ENCODE peak calls at places on chromosomes 4 and X, in five cellular contexts. S is HepG2, C is K562, B is A549, Q is GM12878. R is an unnamed sample.

GRCh38 chr4:37822220-37822619 is 4.3 kb upstream of the PGM2 start:
- DNase-seq in S (no peak), C (no peak), B (no peak), Q (no peak), R (no peak)

GRCh38 chr4:122224348-122224747 is 72.2 kb downstream of the BLTP1 start:
- DNase-seq in S (no peak), C (peak; percentile 31), B (peak; percentile 14), Q (no peak), R (peak; percentile 17)

GRCh38 chrX:14916017-14916674 is 42.9 kb downstream of the MOSPD2 start:
- DNase-seq in S (no peak), C (no peak), B (no peak), Q (no peak), R (peak; percentile 17)

GRCh38 chrX:21798677-21799219 is 40.7 kb upstream of the MBTPS2 start:
- DNase-seq in S (peak; percentile 66), C (no peak), B (peak; percentile 20), Q (no peak), R (no peak)

GRCh38 chrX:113384628-113385027 is 544.0 kb upstream of the AMOT start:
- DNase-seq in S (no peak), C (no peak), B (no peak), Q (no peak), R (peak; percentile 83)

GRCh38 chr4:137363496-137363895 is 168.8 kb downstream of the PCDH18 start:
- DNase-seq in S (no peak), C (no peak), B (no peak), Q (no peak), R (no peak)

GRCh38 chrX:19072372-19072771 is 49.9 kb downstream of the ADGRG2 start:
- DNase-seq in S (peak; percentile 34), C (no peak), B (peak; percentile 40), Q (no peak), R (no peak)

GRCh38 chrX:10922158-10922557 is 189.0 kb upstream of the HCCS start:
- DNase-seq in S (peak; percentile 1), C (no peak), B (peak; percentile 39), Q (no peak), R (peak; percentile 84)

GRCh38 chrX:103608305-103608963 is 671 bp downstream of the TCEAL3 start:
- DNase-seq in S (no peak), C (no peak), B (no peak), Q (no peak), R (no peak)

GRCh38 chrX:122238801-122239200 is 945.3 kb upstream of the GRIA3 start:
- DNase-seq in S (no peak), C (no peak), B (no peak), Q (no peak), R (no peak)

GRCh38 chr4:168384437-168385141 is 66.0 kb upstream of the DDX60 start:
- DNase-seq in S (no peak), C (peak; percentile 42), B (no peak), Q (no peak), R (peak; percentile 96)

GRCh38 chr4:106021737-106022410 is 126.6 kb downstream of the NPNT start:
- DNase-seq in S (no peak), C (peak; percentile 6), B (no peak), Q (no peak), R (no peak)

GRCh38 chrX:110218591-110218990 is 99.3 kb downstream of the AMMECR1 start:
- DNase-seq in S (no peak), C (no peak), B (peak; percentile 20), Q (no peak), R (no peak)

GRCh38 chrX:54208531-54208930 is 25.5 kb upstream of the FAM120C start:
- DNase-seq in S (no peak), C (no peak), B (no peak), Q (no peak), R (no peak)

GRCh38 chr4:126661194-126661593 is 971.6 kb upstream of the INTU start:
- DNase-seq in S (no peak), C (peak; percentile 27), B (no peak), Q (no peak), R (no peak)

GRCh38 chr4:122458625-122459024 is 2.1 kb upstream of the IL2 start:
- DNase-seq in S (no peak), C (peak; percentile 33), B (no peak), Q (no peak), R (peak; percentile 6)

GRCh38 chr4:76752911-76753494 is 144.9 kb downstream of the SOWAHB start:
- DNase-seq in S (no peak), C (no peak), B (peak; percentile 29), Q (no peak), R (peak; percentile 85)

GRCh38 chrX:46376246-46376885 is 168.9 kb downstream of the ZNF674 start:
- DNase-seq in S (peak; percentile 57), C (peak; percentile 2), B (peak; percentile 85), Q (no peak), R (peak; percentile 80)

GRCh38 chr4:13215560-13215959 is 268.6 kb downstream of the RAB28 start:
- DNase-seq in S (no peak), C (no peak), B (no peak), Q (no peak), R (no peak)

GRCh38 chr4:13219971-13220370 is 264.2 kb downstream of the RAB28 start:
- DNase-seq in S (no peak), C (no peak), B (no peak), Q (no peak), R (no peak)

DNA sequence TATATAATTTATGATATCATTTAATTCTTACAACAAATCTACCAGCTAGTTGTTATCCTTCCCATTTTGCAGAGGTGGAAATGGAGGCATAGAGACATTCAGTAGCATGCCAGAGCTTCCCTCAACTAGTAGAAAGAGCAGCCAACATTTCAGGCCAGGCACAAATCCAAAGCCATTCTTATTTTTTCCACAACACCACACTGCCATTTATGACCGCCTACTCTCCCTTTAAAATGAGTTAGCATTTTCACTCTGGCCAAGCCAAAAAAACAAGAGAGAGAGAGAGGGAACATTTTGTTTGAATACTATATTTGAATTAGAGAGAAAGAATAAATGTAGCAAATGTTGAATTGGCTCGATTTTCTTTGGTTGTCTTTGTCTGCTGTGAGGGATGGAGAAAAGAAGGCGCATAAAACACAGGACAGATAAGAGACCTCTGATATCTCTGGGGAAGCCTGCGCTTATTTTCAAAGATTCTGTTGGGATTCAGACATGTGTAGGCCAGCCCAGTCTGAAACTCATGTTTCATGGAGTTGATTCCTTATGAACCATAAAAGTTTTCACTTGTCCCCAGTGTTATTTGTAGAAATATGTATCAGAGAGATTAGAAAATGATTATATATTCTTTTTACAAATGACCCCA is 265.7 kb downstream of the RAB28 start:
- DNase-seq in S (no peak), C (no peak), B (no peak), Q (no peak), R (no peak)
- H3K9me3 ChIP-seq in S (peaks cover 5% of the 10 kb centered on the region), C (no peaks in the 10 kb centered on the region), B (no peaks in the 10 kb centered on the region), Q (no peaks in the 10 kb centered on the region), R (peaks cover 3% of the 10 kb centered on the region)

DNA sequence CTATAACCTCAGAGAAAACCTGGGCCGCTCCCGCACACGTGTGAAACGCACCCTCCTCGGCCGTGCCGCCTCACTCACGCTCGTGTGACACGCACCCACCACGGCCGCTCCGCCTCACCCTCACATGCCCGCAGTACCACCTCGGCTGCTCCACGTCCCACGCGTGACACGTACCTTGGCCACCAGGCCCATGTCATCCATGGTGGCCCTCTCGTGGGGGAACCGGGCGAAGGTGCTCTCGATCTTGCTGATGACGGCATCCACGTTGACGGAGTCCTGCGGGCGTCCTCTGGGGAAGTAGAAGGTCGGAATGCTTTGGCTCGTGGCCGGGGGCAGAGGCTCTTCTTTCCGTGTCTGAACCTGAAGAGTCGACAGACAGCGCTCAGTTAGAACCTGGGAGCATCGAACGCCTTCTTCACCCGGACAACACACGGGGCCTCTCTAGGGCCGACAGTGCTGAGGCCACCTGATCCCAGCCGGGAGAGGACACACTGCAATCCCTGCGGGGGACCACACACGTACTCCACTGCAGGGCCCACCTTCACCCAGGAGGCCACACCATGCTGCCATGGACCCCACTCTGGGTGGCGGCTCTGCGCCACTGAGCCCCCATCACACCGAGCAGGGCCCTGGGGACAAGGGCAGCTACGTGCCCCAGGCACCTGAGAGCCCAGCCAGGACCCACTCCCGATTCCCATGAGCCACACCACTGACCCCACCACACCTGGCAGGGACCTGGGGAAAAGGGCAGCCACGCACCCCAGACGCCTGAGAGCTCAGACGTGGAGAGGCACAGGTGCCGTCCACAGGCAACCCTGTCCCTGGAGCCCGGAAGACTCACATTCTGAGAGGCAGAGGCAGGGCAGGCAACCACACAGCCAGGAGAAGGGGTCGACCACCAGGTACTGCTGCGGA is 25.2 kb downstream of the PPP2R3B start:
- DNase-seq in S (no peak), C (no peak), B (no peak), Q (no peak), R (no peak)
- TF ChIP-seq MYC in S (no peak), C (no peak), B (no peak), Q (no peak), R (no peak)

GRCh38 chr4:127856485-127857447 is 23.9 kb upstream of the PLK4 start:
- DNase-seq in S (no peak), C (no peak), B (no peak), Q (peak; percentile 60), R (no peak)

GRCh38 chr4:127857641-127858040 is 23.1 kb upstream of the PLK4 start:
- DNase-seq in S (no peak), C (no peak), B (no peak), Q (no peak), R (no peak)

GRCh38 chr4:127846765-127847164 is 33.9 kb upstream of the PLK4 start:
- DNase-seq in S (no peak), C (no peak), B (no peak), Q (no peak), R (no peak)

GRCh38 chr4:127849505-127850234 is 31.0 kb upstream of the PLK4 start:
- DNase-seq in S (no peak), C (no peak), B (no peak), Q (no peak), R (peak; percentile 37)

DNA sequence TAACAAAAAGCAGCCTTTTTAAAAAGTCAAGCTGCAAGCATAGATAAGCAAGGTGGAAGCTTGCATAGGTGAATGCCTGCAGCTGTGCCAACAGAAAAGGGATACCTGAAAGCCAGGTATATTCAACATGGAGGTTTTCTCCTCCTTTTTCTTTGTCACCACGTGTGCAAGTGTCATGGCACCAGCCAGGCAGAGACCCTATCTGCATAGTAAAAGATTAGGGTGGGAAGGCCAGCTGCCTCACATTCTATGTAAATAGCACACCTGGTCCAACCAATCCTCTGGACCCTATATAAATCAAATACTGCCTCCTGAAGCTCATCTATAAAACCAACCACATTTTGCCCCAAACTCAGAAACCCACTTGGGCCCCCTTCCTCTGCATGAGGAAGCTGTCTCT is 28.0 kb upstream of the PLK4 start:
- DNase-seq in S (no peak), C (no peak), B (no peak), Q (no peak), R (no peak)
- H3K9me3 ChIP-seq in S (peaks cover 13% of the 10 kb centered on the region), C (peaks cover 3% of the 10 kb centered on the region), B (peaks cover 19% of the 10 kb centered on the region), Q (peaks cover 12% of the 10 kb centered on the region), R (peaks cover 3% of the 10 kb centered on the region)

DNA sequence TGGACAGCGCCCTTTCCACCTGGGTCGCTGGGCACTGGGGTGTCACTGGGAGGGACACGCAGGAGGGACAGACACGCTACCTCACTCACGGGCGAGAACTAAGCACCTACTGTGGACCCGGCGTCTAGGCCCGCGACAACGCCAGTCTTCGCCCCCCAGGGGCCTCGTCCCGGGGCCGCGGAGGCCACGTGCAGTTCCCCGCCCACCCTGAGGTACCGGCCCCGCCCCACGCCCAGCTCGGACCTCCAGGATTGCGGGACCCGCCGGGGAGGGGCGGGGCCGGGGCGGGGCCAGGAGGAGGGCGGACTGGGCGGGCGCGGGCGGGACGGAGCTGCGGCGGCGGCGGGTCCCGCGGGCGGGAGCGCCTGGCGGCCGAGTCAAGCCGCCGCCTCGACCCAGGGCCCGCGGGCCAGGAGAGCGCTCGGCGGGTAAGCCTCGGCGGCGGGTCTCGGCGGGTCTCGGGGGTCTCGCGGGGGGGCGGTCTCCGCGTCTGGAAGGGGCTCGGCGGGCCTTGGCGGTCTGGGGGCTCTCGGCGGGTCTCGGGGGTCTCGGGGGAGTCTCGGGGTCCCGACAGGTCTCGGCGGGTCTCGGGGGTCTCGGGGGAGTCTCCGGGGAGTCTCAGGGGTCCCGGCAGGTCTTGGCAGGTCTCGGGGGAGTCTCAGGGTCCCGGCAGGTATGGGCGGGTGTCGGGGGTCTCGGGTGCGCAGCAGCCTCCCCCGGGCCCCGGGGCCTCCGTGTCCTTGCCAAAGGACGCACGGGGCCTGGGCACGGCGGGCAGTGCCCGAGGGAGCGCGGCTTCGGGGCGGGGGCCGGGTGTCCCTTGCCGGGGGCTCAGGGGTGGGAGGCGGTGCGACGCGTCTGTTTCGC is at the start of gene SH3BP2:
- DNase-seq in S (peak; percentile 63), C (peak; percentile 90), B (peak; percentile 56), Q (no peak), R (peak; percentile 69)
- TF ChIP-seq MYC in S (peak; percentile 87), C (no peak), B (no peak), Q (no peak), R (no peak)

R was measured in endothelial cell of umbilical vein.